ENCODE peak calls at places on chromosomes 11 and 22, in ten cellular contexts. N is body of pancreas, H is AG10803, Z is A549, I is mammary epithelial cell, G is kidney epithelial cell, Q is AG09309, S is pancreas, A is prostate gland, U is cardiac fibroblast. E is an unnamed sample.

GRCh38 chr11:102047305-102047924 is at the start of gene CFAP300:
- DNase-seq in N (peak; percentile 71), H (peak; percentile 88), Z (peak; percentile 86), I (peak; percentile 43), G (no peak), Q (peak; percentile 13), S (peak; percentile 77), A (peak; percentile 77), U (peak; percentile 91), E (peak; percentile 70)

GRCh38 chr11:69152748-69153446 is 2.8 kb upstream of the SMIM38 start:
- DNase-seq in N (no peak), H (no peak), Z (no peak), I (no peak), G (no peak), Q (no peak), S (no peak), A (no peak), U (no peak), E (no peak)

GRCh38 chr11:90218606-90219005 is 4.2 kb downstream of the CHORDC1 start:
- DNase-seq in N (no peak), H (no peak), Z (no peak), I (no peak), G (no peak), Q (no peak), S (no peak), A (no peak), U (no peak), E (no peak)

GRCh38 chr22:48758021-48758561 is 1069.6 kb downstream of the BRD1 start:
- DNase-seq in N (no peak), H (no peak), Z (no peak), I (no peak), G (no peak), Q (no peak), S (no peak), A (peak; percentile 1), U (no peak), E (no peak)

GRCh38 chr11:12411806-12412727 is 34.7 kb downstream of the PARVA start:
- DNase-seq in N (peak; percentile 58), H (peak; percentile 97), Z (peak; percentile 84), I (peak; percentile 86), G (peak; percentile 83), Q (peak; percentile 87), S (no peak), A (no peak), U (peak; percentile 88), E (peak; percentile 82)

GRCh38 chr11:30314625-30315024 is 8.3 kb upstream of the ARL14EP start:
- DNase-seq in N (no peak), H (peak; percentile 16), Z (no peak), I (no peak), G (no peak), Q (no peak), S (no peak), A (no peak), U (peak; percentile 30), E (peak; percentile 15)

GRCh38 chr22:49667236-49667635 is 160.4 kb downstream of the BRD1 start:
- DNase-seq in N (peak; percentile 8), H (no peak), Z (no peak), I (no peak), G (no peak), Q (no peak), S (no peak), A (no peak), U (peak; percentile 1), E (no peak)

GRCh38 chr11:111982019-111982464 is 43.2 kb upstream of the DLAT start:
- DNase-seq in N (peak; percentile 90), H (peak; percentile 36), Z (peak; percentile 38), I (peak; percentile 59), G (peak; percentile 39), Q (no peak), S (peak; percentile 79), A (peak; percentile 87), U (peak; percentile 62), E (peak; percentile 83)

GRCh38 chr22:20107471-20107901 is 8.4 kb upstream of the RANBP1 start:
- DNase-seq in N (no peak), H (no peak), Z (no peak), I (no peak), G (no peak), Q (no peak), S (peak; percentile 20), A (no peak), U (no peak), E (no peak)

GRCh38 chr22:25186140-25186539 is 13.5 kb upstream of the CRYBB3 start:
- DNase-seq in N (no peak), H (no peak), Z (no peak), I (no peak), G (no peak), Q (no peak), S (no peak), A (no peak), U (no peak), E (no peak)

DNA sequence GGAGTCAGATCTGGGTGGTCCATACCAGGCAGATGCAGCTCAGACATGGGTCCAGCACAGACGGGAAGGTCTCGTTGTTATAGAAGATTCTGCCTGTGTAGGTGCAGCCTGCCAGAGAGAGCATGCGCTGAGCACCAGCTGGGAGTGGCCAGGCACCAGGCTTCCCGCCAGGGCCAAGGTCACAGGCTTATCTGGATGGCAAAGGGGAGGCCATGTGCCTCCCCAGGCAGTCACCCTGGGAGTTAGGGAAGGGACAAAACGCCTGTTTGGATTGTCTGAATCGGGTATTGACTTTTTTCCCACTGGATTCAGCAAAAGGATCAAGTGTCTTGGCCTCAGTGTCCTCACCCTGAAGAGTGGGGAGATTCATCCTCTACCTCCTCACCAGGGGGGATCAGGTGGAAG is 26.5 kb downstream of the PGA5 start:
- DNase-seq in N (peak; percentile 26), H (no peak), Z (no peak), I (no peak), G (no peak), Q (no peak), S (no peak), A (no peak), U (no peak), E (no peak)
- TF ChIP-seq CTCF in N (no peak), H (no peak), Z (no peak), I (no peak), G (no peak), Q (no peak), S (no peak), A (no peak), U (no peak), E (no peak)

DNA sequence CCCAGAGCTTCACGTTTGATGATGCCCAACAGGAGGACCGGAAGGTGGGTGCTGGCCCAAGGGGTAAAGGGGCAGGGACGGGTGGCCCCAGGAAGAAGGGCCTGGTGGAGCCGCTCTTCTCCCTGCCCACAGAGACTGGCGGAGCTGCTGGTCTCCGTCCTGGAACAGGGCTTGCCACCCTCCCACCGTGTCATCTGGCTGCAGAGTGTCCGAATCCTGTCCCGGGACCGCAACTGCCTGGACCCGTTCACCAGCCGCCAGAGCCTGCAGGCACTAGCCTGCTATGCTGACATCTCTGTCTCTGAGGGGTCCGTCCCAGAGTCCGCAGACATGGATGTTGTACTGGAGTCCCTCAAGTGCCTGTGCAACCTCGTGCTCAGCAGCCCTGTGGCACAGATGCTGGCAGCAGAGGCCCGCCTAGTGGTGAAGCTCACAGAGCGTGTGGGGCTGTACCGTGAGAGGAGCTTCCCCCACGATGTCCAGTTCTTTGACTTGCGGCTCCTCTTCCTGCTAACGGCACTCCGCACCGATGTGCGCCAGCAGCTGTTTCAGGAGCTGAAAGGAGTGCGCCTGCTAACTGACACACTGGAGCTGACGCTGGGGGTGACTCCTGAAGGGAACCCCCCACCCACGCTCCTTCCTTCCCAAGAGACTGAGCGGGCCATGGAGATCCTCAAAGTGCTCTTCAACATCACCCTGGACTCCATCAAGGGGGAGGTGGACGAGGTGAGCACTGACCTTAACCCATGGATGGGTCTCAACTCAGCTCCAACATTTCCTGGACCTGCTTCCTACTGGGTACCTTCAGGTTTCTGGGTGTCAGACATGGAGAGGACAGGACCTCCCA is 2.0 kb downstream of the RIC8A start:
- DNase-seq in N (peak; percentile 19), H (peak; percentile 31), Z (peak; percentile 28), I (peak; percentile 6), G (no peak), Q (no peak), S (peak; percentile 48), A (no peak), U (peak; percentile 12), E (no peak)
- TF ChIP-seq CTCF in N (no peak), H (no peak), Z (no peak), I (no peak), G (no peak), Q (no peak), S (no peak), A (no peak), U (peak; percentile 10), E (no peak)

DNA sequence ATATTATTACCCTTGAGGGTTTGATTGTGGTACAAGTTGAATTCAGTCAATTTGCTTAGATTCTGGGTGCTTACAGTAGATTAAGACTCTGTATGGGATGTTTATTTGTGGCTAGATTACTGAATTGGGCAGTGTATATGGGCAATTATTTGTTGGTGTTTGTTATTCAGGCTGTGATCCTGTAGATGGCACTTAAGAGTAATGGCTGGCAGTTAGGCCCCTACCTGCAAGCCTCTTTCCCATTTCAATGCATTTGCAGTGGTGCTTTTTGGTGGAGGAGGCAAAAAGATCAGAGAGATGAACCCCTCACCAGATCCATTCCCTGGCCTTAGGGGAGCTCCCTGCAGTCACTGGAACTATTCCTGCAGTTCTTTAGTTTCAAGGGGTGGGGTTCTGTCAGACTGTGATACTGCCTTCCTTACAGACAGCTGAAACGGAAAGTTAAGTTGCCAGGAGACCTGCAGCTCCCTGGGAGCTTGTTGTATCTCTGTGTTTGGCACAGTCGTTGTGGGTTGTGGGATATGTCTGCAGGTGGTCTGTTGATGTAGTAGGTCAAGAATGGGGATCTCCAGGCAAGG is 199.5 kb downstream of the AASDHPPT start:
- DNase-seq in N (no peak), H (peak; percentile 25), Z (no peak), I (no peak), G (no peak), Q (no peak), S (no peak), A (no peak), U (peak; percentile 56), E (peak; percentile 6)
- TF ChIP-seq CTCF in N (no peak), H (peak; percentile 45), Z (peak; percentile 39), I (peak; percentile 22), G (peak; percentile 49), Q (peak; percentile 36), S (no peak), A (no peak), U (peak; percentile 46), E (peak; percentile 42)

GRCh38 chr11:96393753-96394348 is 4.0 kb downstream of the JRKL start:
- DNase-seq in N (no peak), H (peak; percentile 55), Z (peak; percentile 20), I (peak; percentile 20), G (no peak), Q (no peak), S (no peak), A (no peak), U (peak; percentile 70), E (peak; percentile 40)

GRCh38 chr11:96390403-96390830 is 604 bp downstream of the JRKL start:
- DNase-seq in N (no peak), H (peak; percentile 27), Z (peak; percentile 7), I (no peak), G (no peak), Q (no peak), S (no peak), A (no peak), U (peak; percentile 77), E (no peak)

GRCh38 chr11:96388891-96389603 is 665 bp downstream of the CCDC82 start:
- DNase-seq in N (no peak), H (peak; percentile 29), Z (peak; percentile 9), I (no peak), G (no peak), Q (no peak), S (no peak), A (no peak), U (no peak), E (peak; percentile 83)

GRCh38 chr11:96391698-96392307 is 2.0 kb downstream of the JRKL start:
- DNase-seq in N (no peak), H (no peak), Z (no peak), I (no peak), G (no peak), Q (no peak), S (no peak), A (no peak), U (no peak), E (no peak)

GRCh38 chr11:96389604-96390402 is at the start of the genes CCDC82 and JRKL:
- DNase-seq in N (peak; percentile 98), H (peak; percentile 92), Z (peak; percentile 66), I (peak; percentile 97), G (peak; percentile 70), Q (peak; percentile 76), S (peak; percentile 98), A (peak; percentile 97), U (peak; percentile 97), E (peak; percentile 98)
- TF ChIP-seq CTCF in N (no peak), H (no peak), Z (no peak), I (no peak), G (peak; percentile 1), Q (no peak), S (no peak), A (no peak), U (no peak), E (no peak)

E was measured in cardiac muscle cell.